ENCODE peak calls at places on chromosome 18, in ten cellular contexts. R is HepG2, M is heart right ventricle, Y is A549, J is ovary, K is small intestine, B is left ventricle myocardium inferior, I is neural progenitor cell, O is adipocyte, P is MM.1S. F is an unnamed sample.

GRCh38 chr18:50518787-50519520 is 40.9 kb upstream of the MAPK4 start:
- DNase-seq in B (no peak), Y (no peak), I (no peak), K (no peak), P (no peak), J (no peak), O (no peak), R (no peak), M (no peak), F (no peak)

GRCh38 chr18:48184118-48184517 is 225.1 kb downstream of the ZBTB7C start:
- DNase-seq in R (no peak), M (no peak), B (no peak), Y (no peak), K (no peak), I (no peak), J (no peak), O (no peak), P (no peak), F (no peak)

GRCh38 chr18:55753643-55754255 is 165.8 kb upstream of the TCF4 start:
- DNase-seq in I (no peak), B (no peak), K (no peak), O (no peak), R (no peak), P (no peak), M (no peak), Y (peak; percentile 4), J (no peak), F (peak; percentile 23)

GRCh38 chr18:69217271-69217670 is 183.4 kb upstream of the DOK6 start:
- DNase-seq in M (no peak), Y (no peak), I (no peak), B (no peak), P (no peak), J (no peak), K (no peak), R (no peak), O (no peak), F (no peak)

GRCh38 chr18:49911414-49911813 is 98.1 kb upstream of the ACAA2 start:
- DNase-seq in B (no peak), P (no peak), J (no peak), R (peak; percentile 69), Y (no peak), O (no peak), K (no peak), I (peak; percentile 62), M (no peak), F (no peak)

GRCh38 chr18:73688851-73689659 is 458.6 kb downstream of the FBXO15 start:
- DNase-seq in Y (no peak), O (peak; percentile 86), P (no peak), I (peak; percentile 36), M (no peak), B (no peak), J (no peak), K (no peak), R (no peak), F (peak; percentile 47)

GRCh38 chr18:52345428-52345827 is 5.4 kb downstream of the DCC start:
- DNase-seq in K (no peak), Y (no peak), R (no peak), B (no peak), J (no peak), M (no peak), O (no peak), I (no peak), P (no peak), F (no peak)

GRCh38 chr18:35998967-35999366 is 26.5 kb downstream of the RMP24 start:
- DNase-seq in O (peak; percentile 8), R (no peak), Y (peak; percentile 16), P (no peak), B (no peak), K (no peak), I (no peak), M (no peak), J (no peak), F (no peak)

GRCh38 chr18:48529796-48530195 is 9.0 kb upstream of the CTIF start:
- DNase-seq in M (peak; percentile 26), B (no peak), K (no peak), J (no peak), R (no peak), I (no peak), P (no peak), O (peak; percentile 82), Y (no peak), F (peak; percentile 54)

GRCh38 chr18:63261029-63261428 is 58.5 kb downstream of the BCL2 start:
- DNase-seq in O (no peak), R (no peak), J (no peak), M (no peak), B (no peak), K (no peak), Y (no peak), P (no peak), I (no peak), F (no peak)

GRCh38 chr18:77112161-77112801 is 20.3 kb downstream of the MBP start:
- DNase-seq in O (no peak), K (no peak), B (no peak), J (no peak), P (no peak), Y (no peak), I (no peak), R (no peak), M (no peak), F (no peak)
- H3K4me3 ChIP-seq in O (no peak overlapping the region), K (no peak overlapping the region), B (peak overlapping the region; percentile 21), J (no peak overlapping the region), P (no peak overlapping the region), Y (no peak overlapping the region), I (no peak overlapping the region), R (no peak overlapping the region), M (peak overlapping the region; percentile 39), F (no peak overlapping the region)

GRCh38 chr18:2570772-2571199 is 519 bp downstream of the METTL4 start:
- DNase-seq in K (peak; percentile 59), M (peak; percentile 70), J (peak; percentile 69), P (peak; percentile 73), Y (peak; percentile 63), O (peak; percentile 85), B (peak; percentile 63), I (peak; percentile 84), R (peak; percentile 60), F (peak; percentile 66)
- H3K9me3 ChIP-seq in K (no peaks in the 10 kb centered on the region), M (no peaks in the 10 kb centered on the region), J (no peaks in the 10 kb centered on the region), P (no peaks in the 10 kb centered on the region), Y (no peaks in the 10 kb centered on the region), O (no peaks in the 10 kb centered on the region), B (no peaks in the 10 kb centered on the region), I (no peaks in the 10 kb centered on the region), R (no peaks in the 10 kb centered on the region), F (peaks cover 2% of the 10 kb centered on the region)

DNA sequence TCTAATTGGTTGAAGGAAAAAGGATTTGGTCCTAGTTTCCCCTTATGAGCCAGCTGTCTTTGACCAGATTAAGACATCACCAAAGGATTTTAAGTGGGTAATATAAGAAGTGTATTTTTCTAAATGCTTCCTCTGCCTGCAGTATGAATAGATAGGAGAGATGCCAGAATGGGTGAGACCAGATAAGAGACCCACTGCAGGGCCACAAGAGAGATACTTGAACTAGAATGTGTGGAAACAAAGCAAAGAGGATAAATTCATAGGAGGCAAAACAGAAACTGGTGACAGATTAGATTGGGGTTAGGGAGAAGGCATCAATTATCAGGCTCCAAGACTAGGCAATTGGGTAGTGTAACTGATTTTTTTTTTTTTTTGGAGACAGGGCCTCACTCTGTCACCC is 1.2 kb upstream of the HDHD2 start:
- DNase-seq in P (no peak), R (no peak), B (no peak), J (no peak), K (no peak), I (no peak), O (no peak), M (no peak), Y (no peak), F (no peak)
- H3K4me3 ChIP-seq in P (peak overlapping the region; percentile 95), R (peak overlapping the region; percentile 63), B (peak overlapping the region; percentile 81), J (no peak overlapping the region), K (no peak overlapping the region), I (peak overlapping the region; percentile 75), O (peak overlapping the region; percentile 93), M (peak overlapping the region; percentile 82), Y (no peak overlapping the region), F (peak overlapping the region; percentile 84)

DNA sequence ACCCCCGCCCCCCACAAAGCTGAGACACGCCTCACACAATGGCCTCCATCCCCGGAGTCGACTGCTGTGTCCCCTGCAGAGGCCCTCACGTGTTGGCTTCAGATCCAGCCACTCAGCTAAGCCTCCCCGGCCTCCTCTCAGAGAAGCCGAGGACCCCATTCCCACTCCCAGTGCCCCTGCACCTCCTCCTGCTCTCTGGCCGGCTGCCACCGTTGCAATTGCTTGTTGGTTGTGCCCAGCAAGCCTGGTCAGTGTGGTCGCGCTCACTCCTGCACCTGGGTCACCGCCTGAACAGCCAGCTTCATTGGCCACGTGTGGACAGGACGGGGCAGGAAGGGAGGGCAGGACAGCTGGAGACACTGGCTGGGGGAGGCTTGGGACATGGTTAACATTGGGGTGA is 191.5 kb upstream of the SALL3 start:
- DNase-seq in Y (no peak), J (no peak), R (no peak), I (no peak), O (no peak), K (no peak), M (no peak), B (no peak), P (no peak), F (no peak)
- H3K9me3 ChIP-seq in Y (no peaks in the 10 kb centered on the region), J (no peaks in the 10 kb centered on the region), R (no peaks in the 10 kb centered on the region), I (no peaks in the 10 kb centered on the region), O (no peaks in the 10 kb centered on the region), K (no peaks in the 10 kb centered on the region), M (no peaks in the 10 kb centered on the region), B (no peaks in the 10 kb centered on the region), P (no peaks in the 10 kb centered on the region), F (no peaks in the 10 kb centered on the region)

DNA sequence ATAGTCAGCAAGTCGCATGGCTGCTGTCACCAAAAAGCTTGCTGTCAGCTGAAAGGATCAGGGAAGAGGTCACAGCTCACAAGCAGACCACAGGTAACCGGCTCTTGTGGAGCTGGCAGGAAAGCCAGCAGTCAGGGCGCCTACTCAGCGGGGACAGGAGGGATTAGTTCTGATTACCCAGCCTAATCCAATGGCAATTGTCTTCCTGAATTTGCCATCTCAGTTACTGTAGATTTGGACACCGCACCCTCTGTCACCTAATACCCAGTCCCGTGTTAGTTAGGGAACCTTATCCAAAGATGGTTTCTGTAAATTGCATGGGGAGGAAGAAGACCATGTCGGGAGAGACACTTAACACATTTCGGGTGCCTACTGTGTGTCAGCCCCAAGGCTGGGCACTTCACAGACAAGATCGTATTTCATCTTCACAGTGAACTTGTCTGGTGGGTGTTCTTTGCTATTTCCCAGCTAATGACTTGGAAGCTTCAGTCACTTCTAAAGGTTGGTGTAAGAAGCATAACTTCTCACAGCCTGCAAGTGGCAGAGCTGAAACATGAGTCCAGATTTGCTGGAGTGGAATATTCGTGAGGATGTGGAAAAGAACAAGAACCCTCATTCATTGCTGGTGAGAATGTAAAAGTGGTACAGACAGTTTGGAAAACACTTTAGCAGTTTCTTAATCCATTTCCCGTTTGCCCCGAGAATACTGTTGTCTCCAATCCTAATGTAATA is 9.9 kb downstream of the ALPK2 start:
- DNase-seq in K (no peak), I (peak; percentile 63), B (no peak), R (no peak), M (no peak), P (no peak), O (no peak), J (no peak), Y (no peak), F (no peak)
- H3K4me3 ChIP-seq in K (no peak overlapping the region), I (no peak overlapping the region), B (no peak overlapping the region), R (no peak overlapping the region), M (no peak overlapping the region), P (no peak overlapping the region), O (no peak overlapping the region), J (no peak overlapping the region), Y (no peak overlapping the region), F (no peak overlapping the region)

GRCh38 chr18:3333721-3334386 is 71.9 kb downstream of the MYL12B start:
- DNase-seq in J (no peak), Y (no peak), B (no peak), I (no peak), P (no peak), M (no peak), R (no peak), K (no peak), O (no peak), F (no peak)
- H3K9me3 ChIP-seq in J (no peaks in the 10 kb centered on the region), Y (no peaks in the 10 kb centered on the region), B (no peaks in the 10 kb centered on the region), I (no peaks in the 10 kb centered on the region), P (no peaks in the 10 kb centered on the region), M (no peaks in the 10 kb centered on the region), R (no peaks in the 10 kb centered on the region), K (no peaks in the 10 kb centered on the region), O (no peaks in the 10 kb centered on the region), F (no peaks in the 10 kb centered on the region)